ENCODE peak calls at places on chromosomes 5 and 9, in six cellular contexts. One of them, this sample, is unnamed.

GRCh38 chr5:144028058-144028457 is 142.4 kb downstream of the YIPF5 start:
- DNase-seq in choroid plexus epithelial cell: peak
- DNase-seq in suprapubic skin: no peak
- DNase-seq in MM.1S: no peak
- DNase-seq in prostate gland: no peak
- DNase-seq in HCT116: no peak
- DNase-seq in this sample: no peak

GRCh38 chr5:73153513-73153912 is 19.5 kb upstream of the TMEM174 start:
- DNase-seq in choroid plexus epithelial cell: no peak
- DNase-seq in suprapubic skin: no peak
- DNase-seq in MM.1S: no peak
- DNase-seq in prostate gland: no peak
- DNase-seq in HCT116: no peak
- DNase-seq in this sample: no peak

GRCh38 chr5:98927988-98928801 is 612 bp downstream of the CHD1 start:
- DNase-seq in choroid plexus epithelial cell: peak
- DNase-seq in suprapubic skin: peak
- DNase-seq in MM.1S: peak
- DNase-seq in prostate gland: peak
- DNase-seq in HCT116: no peak
- DNase-seq in this sample: peak

GRCh38 chr5:74452851-74453250 is 187.7 kb downstream of the ENC1 start:
- DNase-seq in choroid plexus epithelial cell: peak
- DNase-seq in suprapubic skin: no peak
- DNase-seq in MM.1S: no peak
- DNase-seq in prostate gland: no peak
- DNase-seq in HCT116: no peak
- DNase-seq in this sample: no peak

GRCh38 chr5:93120048-93120447 is 461.0 kb downstream of the NR2F1-AS1 start:
- DNase-seq in choroid plexus epithelial cell: no peak
- DNase-seq in suprapubic skin: no peak
- DNase-seq in MM.1S: no peak
- DNase-seq in prostate gland: no peak
- DNase-seq in HCT116: no peak
- DNase-seq in this sample: no peak

GRCh38 chr5:54173251-54173650 is 137.1 kb downstream of the ARL15 start:
- DNase-seq in choroid plexus epithelial cell: no peak
- DNase-seq in suprapubic skin: no peak
- DNase-seq in MM.1S: no peak
- DNase-seq in prostate gland: no peak
- DNase-seq in HCT116: no peak
- DNase-seq in this sample: no peak

GRCh38 chr5:143051244-143052058 is 281.3 kb downstream of the ARHGAP26 start:
- DNase-seq in choroid plexus epithelial cell: peak
- DNase-seq in suprapubic skin: no peak
- DNase-seq in MM.1S: no peak
- DNase-seq in prostate gland: peak
- DNase-seq in HCT116: no peak
- DNase-seq in this sample: no peak

GRCh38 chr9:111691686-111692329 is 30.4 kb downstream of the GNG10 start:
- DNase-seq in choroid plexus epithelial cell: peak
- DNase-seq in suprapubic skin: no peak
- DNase-seq in MM.1S: peak
- DNase-seq in prostate gland: no peak
- DNase-seq in HCT116: peak
- DNase-seq in this sample: no peak

GRCh38 chr9:136447173-136447778 is 7.6 kb upstream of the INPP5E start:
- DNase-seq in choroid plexus epithelial cell: no peak
- DNase-seq in suprapubic skin: no peak
- DNase-seq in MM.1S: no peak
- DNase-seq in prostate gland: no peak
- DNase-seq in HCT116: no peak
- DNase-seq in this sample: no peak

GRCh38 chr5:104179057-104179456 is 616.5 kb upstream of the NUDT12 start:
- DNase-seq in choroid plexus epithelial cell: peak
- DNase-seq in suprapubic skin: no peak
- DNase-seq in MM.1S: peak
- DNase-seq in prostate gland: no peak
- DNase-seq in HCT116: peak
- DNase-seq in this sample: peak

GRCh38 chr5:58958701-58959100 is 375.8 kb downstream of the RAB3C start:
- DNase-seq in choroid plexus epithelial cell: no peak
- DNase-seq in suprapubic skin: no peak
- DNase-seq in MM.1S: no peak
- DNase-seq in prostate gland: no peak
- DNase-seq in HCT116: no peak
- DNase-seq in this sample: no peak

DNA sequence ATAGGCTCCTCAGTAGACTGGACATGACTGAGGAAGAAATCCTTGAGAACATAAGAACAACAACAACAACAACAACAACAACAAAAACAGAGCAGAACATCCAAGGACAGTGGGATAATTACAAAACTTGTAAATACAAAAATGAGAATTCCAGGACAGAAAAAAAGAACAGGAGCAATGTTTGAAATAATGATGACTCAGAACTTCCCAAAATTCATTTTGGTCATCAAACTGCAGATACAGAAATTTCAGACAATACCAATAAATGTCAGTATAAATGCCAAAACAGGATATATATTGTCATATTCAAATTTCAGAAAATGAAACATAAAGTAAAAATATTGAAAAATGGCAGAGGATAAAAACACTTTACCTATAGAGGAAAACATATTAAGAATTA is 259.0 kb downstream of the TRIM36 start:
- DNase-seq in choroid plexus epithelial cell: no peak
- DNase-seq in suprapubic skin: no peak
- DNase-seq in MM.1S: no peak
- DNase-seq in prostate gland: no peak
- DNase-seq in HCT116: no peak
- DNase-seq in this sample: no peak
- TF ChIP-seq CTCF in choroid plexus epithelial cell: no peak
- TF ChIP-seq CTCF in suprapubic skin: no peak
- TF ChIP-seq CTCF in MM.1S: no peak
- TF ChIP-seq CTCF in prostate gland: no peak
- TF ChIP-seq CTCF in HCT116: no peak
- TF ChIP-seq CTCF in this sample: no peak

GRCh38 chr9:71001780-71002386 is 119.5 kb downstream of the TRPM3 start:
- DNase-seq in choroid plexus epithelial cell: peak
- DNase-seq in suprapubic skin: no peak
- DNase-seq in MM.1S: peak
- DNase-seq in prostate gland: peak
- DNase-seq in HCT116: peak
- DNase-seq in this sample: peak
- TF ChIP-seq CTCF in choroid plexus epithelial cell: peak
- TF ChIP-seq CTCF in suprapubic skin: no peak
- TF ChIP-seq CTCF in MM.1S: peak
- TF ChIP-seq CTCF in prostate gland: no peak
- TF ChIP-seq CTCF in HCT116: peak
- TF ChIP-seq CTCF in this sample: peak

GRCh38 chr9:128192601-128193371 is 1.4 kb upstream of the CIZ1 start:
- DNase-seq in choroid plexus epithelial cell: peak
- DNase-seq in suprapubic skin: peak
- DNase-seq in MM.1S: peak
- DNase-seq in prostate gland: peak
- DNase-seq in HCT116: peak
- DNase-seq in this sample: peak
- TF ChIP-seq CTCF in choroid plexus epithelial cell: no peak
- TF ChIP-seq CTCF in suprapubic skin: no peak
- TF ChIP-seq CTCF in MM.1S: peak
- TF ChIP-seq CTCF in prostate gland: no peak
- TF ChIP-seq CTCF in HCT116: no peak
- TF ChIP-seq CTCF in this sample: no peak

GRCh38 chr5:137891849-137892248 is 2.6 kb downstream of the PKD2L2 start:
- DNase-seq in choroid plexus epithelial cell: no peak
- DNase-seq in suprapubic skin: no peak
- DNase-seq in MM.1S: no peak
- DNase-seq in prostate gland: no peak
- DNase-seq in HCT116: no peak
- DNase-seq in this sample: no peak
- TF ChIP-seq CTCF in choroid plexus epithelial cell: peak
- TF ChIP-seq CTCF in suprapubic skin: no peak
- TF ChIP-seq CTCF in MM.1S: peak
- TF ChIP-seq CTCF in prostate gland: no peak
- TF ChIP-seq CTCF in HCT116: no peak
- TF ChIP-seq CTCF in this sample: no peak

GRCh38 chr5:34919077-34919476 is 3.6 kb downstream of the BRIX1 start:
- DNase-seq in choroid plexus epithelial cell: peak
- DNase-seq in suprapubic skin: no peak
- DNase-seq in MM.1S: no peak
- DNase-seq in prostate gland: no peak
- DNase-seq in HCT116: no peak
- DNase-seq in this sample: no peak
- TF ChIP-seq CTCF in choroid plexus epithelial cell: peak
- TF ChIP-seq CTCF in suprapubic skin: no peak
- TF ChIP-seq CTCF in MM.1S: no peak
- TF ChIP-seq CTCF in prostate gland: no peak
- TF ChIP-seq CTCF in HCT116: no peak
- TF ChIP-seq CTCF in this sample: no peak

GRCh38 chr9:91422832-91423711 is 560 bp downstream of the NFIL3 start:
- DNase-seq in choroid plexus epithelial cell: peak
- DNase-seq in suprapubic skin: peak
- DNase-seq in MM.1S: peak
- DNase-seq in prostate gland: peak
- DNase-seq in HCT116: no peak
- DNase-seq in this sample: peak
- TF ChIP-seq CTCF in choroid plexus epithelial cell: peak
- TF ChIP-seq CTCF in suprapubic skin: no peak
- TF ChIP-seq CTCF in MM.1S: peak
- TF ChIP-seq CTCF in prostate gland: no peak
- TF ChIP-seq CTCF in HCT116: no peak
- TF ChIP-seq CTCF in this sample: peak

GRCh38 chr9:1729631-1730030 is 285.5 kb upstream of the SMARCA2 start:
- DNase-seq in choroid plexus epithelial cell: no peak
- DNase-seq in suprapubic skin: no peak
- DNase-seq in MM.1S: no peak
- DNase-seq in prostate gland: no peak
- DNase-seq in HCT116: no peak
- DNase-seq in this sample: no peak

GRCh38 chr9:1726993-1727759 is 288.0 kb upstream of the SMARCA2 start:
- DNase-seq in choroid plexus epithelial cell: no peak
- DNase-seq in suprapubic skin: no peak
- DNase-seq in MM.1S: peak
- DNase-seq in prostate gland: no peak
- DNase-seq in HCT116: no peak
- DNase-seq in this sample: no peak

GRCh38 chr9:1738511-1739100 is 276.5 kb upstream of the SMARCA2 start:
- DNase-seq in choroid plexus epithelial cell: no peak
- DNase-seq in suprapubic skin: no peak
- DNase-seq in MM.1S: no peak
- DNase-seq in prostate gland: no peak
- DNase-seq in HCT116: no peak
- DNase-seq in this sample: no peak

DNA sequence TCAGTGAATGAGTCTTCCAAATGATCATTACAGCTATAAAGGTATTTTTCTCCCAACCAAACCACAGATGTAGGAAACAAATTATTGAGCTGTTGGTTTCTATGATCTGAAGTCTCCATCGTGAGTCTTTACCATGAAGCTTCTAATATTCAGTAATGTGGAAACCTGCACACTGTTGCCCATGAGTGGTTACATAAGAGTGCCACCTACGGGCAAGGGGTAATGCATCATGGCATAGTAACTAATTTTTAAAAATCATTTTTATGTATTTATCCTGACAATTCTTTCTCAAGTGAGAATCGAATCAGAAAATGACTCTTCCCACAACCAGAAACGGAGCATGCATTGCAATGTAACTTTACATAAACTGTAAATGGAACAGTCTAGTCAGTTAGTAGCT is 282.5 kb upstream of the SMARCA2 start:
- DNase-seq in choroid plexus epithelial cell: peak
- DNase-seq in suprapubic skin: no peak
- DNase-seq in MM.1S: peak
- DNase-seq in prostate gland: no peak
- DNase-seq in HCT116: no peak
- DNase-seq in this sample: no peak
- TF ChIP-seq CTCF in choroid plexus epithelial cell: peak
- TF ChIP-seq CTCF in suprapubic skin: no peak
- TF ChIP-seq CTCF in MM.1S: peak
- TF ChIP-seq CTCF in prostate gland: no peak
- TF ChIP-seq CTCF in HCT116: no peak
- TF ChIP-seq CTCF in this sample: peak